ENCODE peak calls at places on chromosomes 12 and 14, in five cellular contexts. G is fibroblast of mammary gland, A is A673, D is AG04450, J is fibroblast of lung. H is an unnamed sample.

GRCh38 chr14:31159682-31160296 is 47.8 kb downstream of the HECTD1 start:
- DNase-seq in D (no peak), G (peak), A (peak), J (peak), H (peak)

GRCh38 chr14:44463386-44464004 is 43.6 kb downstream of the FSCB start:
- DNase-seq in A (peak), G (no peak), D (no peak), J (no peak), H (no peak)

GRCh38 chr12:44833561-44833960 is 42.6 kb downstream of the NELL2 start:
- DNase-seq in G (no peak), A (no peak), J (no peak), D (no peak), H (no peak)

GRCh38 chr14:98513558-98513957 is 758.4 kb downstream of the BCL11B start:
- DNase-seq in J (no peak), D (no peak), A (no peak), G (no peak), H (no peak)

GRCh38 chr14:34231626-34232025 is 230.4 kb downstream of the SPTSSA start:
- DNase-seq in A (no peak), D (no peak), J (no peak), G (no peak), H (peak)

GRCh38 chr12:31931796-31932715 is 27.2 kb upstream of the RESF1 start:
- DNase-seq in A (no peak), J (no peak), G (no peak), D (no peak), H (no peak)

GRCh38 chr12:94707892-94708291 is 57.5 kb upstream of the TMCC3 start:
- DNase-seq in A (no peak), D (peak), J (peak), G (peak), H (peak)

GRCh38 chr12:63410197-63410596 is 258.1 kb downstream of the DPY19L2 start:
- DNase-seq in G (no peak), J (no peak), D (no peak), A (peak), H (no peak)

GRCh38 chr14:69318901-69319475 is 59.0 kb downstream of the GALNT16 start:
- DNase-seq in J (no peak), D (no peak), A (no peak), G (no peak), H (no peak)

GRCh38 chr14:105905456-105905855 is 379.1 kb downstream of the TMEM121 start:
- DNase-seq in G (no peak), J (no peak), A (no peak), D (no peak), H (no peak)

GRCh38 chr14:75278422-75279152 is at the start of gene FOS:
- DNase-seq in J (peak), D (no peak), G (peak), A (peak), H (peak)
- TF ChIP-seq CTCF in J (no peak), D (no peak), G (no peak), A (no peak), H (no peak)

GRCh38 chr12:12070674-12071661 is at the start of gene BCL2L14:
- DNase-seq in J (no peak), D (no peak), A (no peak), G (no peak), H (no peak)
- TF ChIP-seq CTCF in J (no peak), D (no peak), A (no peak), G (no peak), H (no peak)

GRCh38 chr12:131456301-131457027 is 254.4 kb upstream of the SFSWAP start:
- DNase-seq in J (no peak), G (no peak), A (no peak), D (no peak), H (no peak)

GRCh38 chr12:131455218-131455506 is 255.7 kb upstream of the SFSWAP start:
- DNase-seq in D (no peak), A (no peak), J (no peak), G (no peak), H (no peak)

GRCh38 chr12:131452444-131452860 is 258.4 kb upstream of the SFSWAP start:
- DNase-seq in A (peak), J (no peak), D (no peak), G (no peak), H (no peak)

GRCh38 chr12:131455581-131456110 is 255.2 kb upstream of the SFSWAP start:
- DNase-seq in A (no peak), J (no peak), D (no peak), G (no peak), H (no peak)

GRCh38 chr12:131454418-131455217 is 256.3 kb upstream of the SFSWAP start:
- DNase-seq in A (peak), G (peak), J (no peak), D (no peak), H (no peak)
- TF ChIP-seq CTCF in A (peak), G (peak), J (no peak), D (no peak), H (peak)

GRCh38 chr14:91143862-91144261 is 30.0 kb downstream of the DGLUCY start:
- DNase-seq in D (no peak), J (peak), G (no peak), A (peak), H (no peak)

GRCh38 chr14:91142214-91142668 is 28.4 kb downstream of the DGLUCY start:
- DNase-seq in A (peak), G (no peak), J (no peak), D (no peak), H (no peak)

GRCh38 chr14:91138511-91139359 is 24.9 kb downstream of the DGLUCY start:
- DNase-seq in G (peak), D (no peak), J (peak), A (peak), H (no peak)

GRCh38 chr14:91139776-91140175 is 25.9 kb downstream of the DGLUCY start:
- DNase-seq in G (no peak), A (no peak), J (no peak), D (no peak), H (no peak)

DNA sequence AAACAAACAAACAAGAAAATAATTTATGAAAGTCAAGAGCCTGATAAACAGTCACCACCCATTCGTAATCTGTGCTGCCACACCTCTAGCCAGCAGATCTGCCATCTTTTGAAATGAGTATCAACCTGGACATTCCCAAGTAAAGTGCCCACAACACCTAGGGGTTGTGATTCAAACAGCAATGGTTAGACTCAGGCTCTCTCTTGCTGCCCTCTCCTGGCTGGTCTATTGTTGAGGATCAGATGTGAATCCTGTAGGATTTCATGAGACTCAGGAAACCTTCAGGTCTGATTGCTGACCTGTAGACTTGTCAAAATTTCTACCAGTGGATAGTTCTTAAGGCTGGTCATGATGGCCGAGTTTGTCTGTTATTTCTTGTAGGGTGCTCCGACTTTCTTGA is 26.8 kb downstream of the DGLUCY start:
- DNase-seq in A (peak), G (peak), D (no peak), J (peak), H (peak)
- TF ChIP-seq CTCF in A (peak), G (peak), D (peak), J (peak), H (peak)

GRCh38 chr14:95679995-95680735 is 6.1 kb upstream of the TCL1B start:
- DNase-seq in J (no peak), A (no peak), G (no peak), D (no peak), H (no peak)
- TF ChIP-seq CTCF in J (no peak), A (no peak), G (no peak), D (no peak), H (no peak)

GRCh38 chr12:17301544-17301943 is 695.6 kb upstream of the LMO3 start:
- DNase-seq in A (peak), D (no peak), G (no peak), J (no peak), H (no peak)

GRCh38 chr12:17302001-17302400 is 696.0 kb upstream of the LMO3 start:
- DNase-seq in A (no peak), J (no peak), D (no peak), G (no peak), H (no peak)

GRCh38 chr12:17296882-17297281 is 690.9 kb upstream of the LMO3 start:
- DNase-seq in G (no peak), J (no peak), D (no peak), A (no peak), H (no peak)
- TF ChIP-seq CTCF in G (no peak), J (no peak), D (no peak), A (no peak), H (no peak)

H was measured in astrocyte of the spinal cord.